ENCODE peak calls at places on chromosome 13, in ten cellular contexts. M, V, N, E, Y, B, W, Q, G and K are unnamed samples.

GRCh38 chr13:53238241-53238640 is 209.6 kb downstream of the OLFM4 start:
- DNase-seq in M (peak), V (peak), N (no peak), E (no peak), Y (no peak), B (no peak), W (no peak), Q (no peak), G (no peak), K (no peak)

GRCh38 chr13:29576581-29576980 is 18.9 kb downstream of the SLC7A1 start:
- DNase-seq in M (no peak), V (no peak), N (no peak), E (no peak), Y (no peak), B (no peak), W (no peak), Q (no peak), G (no peak), K (no peak)

GRCh38 chr13:97366172-97366688 is 67.7 kb upstream of the RAP2A start:
- DNase-seq in M (no peak), V (no peak), N (no peak), E (no peak), Y (no peak), B (no peak), W (no peak), Q (no peak), G (no peak), K (no peak)

GRCh38 chr13:96020155-96020575 is 33.0 kb downstream of the UGGT2 start:
- DNase-seq in M (peak), V (peak), N (no peak), E (no peak), Y (no peak), B (peak), W (peak), Q (no peak), G (peak), K (no peak)

GRCh38 chr13:39602614-39603366 is at the start of gene LHFPL6:
- DNase-seq in M (peak), V (peak), N (peak), E (peak), Y (peak), B (peak), W (no peak), Q (peak), G (peak), K (peak)

GRCh38 chr13:107025991-107026390 is 458.1 kb upstream of the ARGLU1 start:
- DNase-seq in M (peak), V (no peak), N (no peak), E (no peak), Y (peak), B (no peak), W (no peak), Q (no peak), G (no peak), K (no peak)

GRCh38 chr13:85806553-85807175 is 7.4 kb upstream of the SLITRK6 start:
- DNase-seq in M (no peak), V (peak), N (no peak), E (no peak), Y (no peak), B (no peak), W (peak), Q (no peak), G (peak), K (no peak)

GRCh38 chr13:114339779-114340534 is 25.7 kb downstream of the CHAMP1 start:
- DNase-seq in M (peak), V (peak), N (no peak), E (no peak), Y (no peak), B (peak), W (no peak), Q (no peak), G (no peak), K (peak)

GRCh38 chr13:99919132-99919531 is 52.4 kb downstream of the ZIC5 start:
- DNase-seq in M (no peak), V (no peak), N (no peak), E (no peak), Y (no peak), B (no peak), W (no peak), Q (no peak), G (no peak), K (no peak)

GRCh38 chr13:75326173-75327131 is 155.5 kb downstream of the TBC1D4 start:
- DNase-seq in M (no peak), V (no peak), N (no peak), E (no peak), Y (no peak), B (no peak), W (no peak), Q (peak), G (peak), K (no peak)

GRCh38 chr13:29402168-29402621 is 193.3 kb downstream of the SLC7A1 start:
- DNase-seq in M (no peak), V (no peak), N (no peak), E (no peak), Y (no peak), B (no peak), W (no peak), Q (no peak), G (no peak), K (no peak)

GRCh38 chr13:23469901-23470525 is 36.5 kb upstream of the SACS start:
- DNase-seq in M (no peak), V (peak), N (no peak), E (no peak), Y (no peak), B (no peak), W (no peak), Q (no peak), G (no peak), K (no peak)

GRCh38 chr13:23466144-23467002 is 32.9 kb upstream of the SACS start:
- DNase-seq in M (peak), V (peak), N (no peak), E (peak), Y (peak), B (peak), W (peak), Q (peak), G (peak), K (peak)

GRCh38 chr13:23467932-23468278 is 34.4 kb upstream of the SACS start:
- DNase-seq in M (no peak), V (no peak), N (no peak), E (no peak), Y (no peak), B (no peak), W (no peak), Q (no peak), G (no peak), K (no peak)

GRCh38 chr13:23468811-23469210 is 35.3 kb upstream of the SACS start:
- DNase-seq in M (no peak), V (no peak), N (no peak), E (no peak), Y (no peak), B (no peak), W (no peak), Q (no peak), G (no peak), K (no peak)

GRCh38 chr13:23467048-23467931 is 33.8 kb upstream of the SACS start:
- DNase-seq in M (no peak), V (no peak), N (no peak), E (peak), Y (no peak), B (no peak), W (no peak), Q (peak), G (no peak), K (no peak)
- TF ChIP-seq CTCF in M (no peak), V (no peak), N (no peak), E (no peak), Y (no peak), B (no peak), W (peak), Q (no peak), G (no peak), K (no peak)

GRCh38 chr13:91286317-91286716 is 61.2 kb upstream of the MIR17HG start:
- DNase-seq in M (no peak), V (no peak), N (no peak), E (no peak), Y (no peak), B (no peak), W (no peak), Q (no peak), G (no peak), K (no peak)
- TF ChIP-seq POLR2AphosphoS5 in M (no peak), V (no peak), N (no peak), E (no peak), Y (no peak), B (no peak), W (no peak), Q (no peak), G (no peak), K (no peak)

DNA sequence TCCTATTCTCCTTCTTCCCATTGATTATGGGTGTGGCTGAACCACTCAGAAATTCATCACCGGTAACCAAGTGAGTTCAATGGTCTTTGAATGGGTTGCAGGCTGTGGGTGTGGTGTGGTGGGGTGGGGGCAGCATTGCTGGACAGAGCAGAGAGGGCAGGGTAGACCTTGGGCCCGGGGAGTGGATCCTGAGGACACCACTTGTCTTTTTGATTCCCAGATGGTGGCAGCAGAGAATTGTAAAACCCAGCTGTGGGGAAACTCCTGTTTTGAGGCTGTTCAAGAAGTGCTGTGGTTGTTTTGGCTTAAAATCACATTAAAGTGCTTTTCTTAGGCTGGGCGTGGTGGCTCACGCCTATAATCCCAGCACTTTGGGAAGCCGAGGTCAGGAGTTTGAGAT is 45.8 kb upstream of the RGCC start:
- DNase-seq in M (peak), V (peak), N (no peak), E (peak), Y (no peak), B (no peak), W (no peak), Q (peak), G (no peak), K (no peak)
- TF ChIP-seq CTCF in M (no peak), V (peak), N (peak), E (peak), Y (no peak), B (no peak), W (peak), Q (no peak), G (peak), K (no peak)

GRCh38 chr13:98450495-98451167 is 126.3 kb downstream of the STK24 start:
- DNase-seq in M (peak), V (peak), N (no peak), E (no peak), Y (no peak), B (no peak), W (no peak), Q (no peak), G (no peak), K (peak)
- TF ChIP-seq POLR2AphosphoS5 in M (peak), V (no peak), N (peak), E (no peak), Y (no peak), B (no peak), W (no peak), Q (peak), G (no peak), K (no peak)

DNA sequence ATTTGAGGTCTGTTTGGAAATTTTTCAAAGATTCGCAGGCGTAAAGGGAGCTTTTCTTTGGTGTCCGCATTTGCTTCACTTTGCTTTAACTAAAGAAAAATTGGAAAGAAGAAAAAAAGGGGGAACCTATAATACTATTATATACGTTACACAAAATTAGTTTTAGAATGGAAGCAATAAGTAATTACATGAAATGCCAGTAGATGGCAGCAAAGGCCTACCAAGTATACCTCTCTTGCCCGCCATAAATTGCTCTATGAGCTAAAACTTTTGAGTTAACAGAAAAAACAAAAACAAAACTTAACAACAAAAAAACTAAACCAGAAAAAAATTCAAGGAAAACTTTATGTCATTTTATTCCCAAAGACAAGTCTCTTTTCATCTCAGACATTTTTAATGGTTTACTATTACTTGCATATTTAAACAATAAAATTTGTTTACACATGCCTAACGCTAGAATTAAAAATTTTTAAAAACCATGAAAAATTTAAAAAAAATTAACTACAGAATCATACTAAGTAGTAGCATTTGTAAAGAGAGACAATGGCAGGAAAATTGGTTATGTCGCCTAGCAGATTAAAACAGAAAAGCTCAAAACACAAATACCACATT is 271.4 kb downstream of the NALCN start:
- DNase-seq in M (peak), V (peak), N (no peak), E (no peak), Y (no peak), B (no peak), W (no peak), Q (no peak), G (peak), K (no peak)
- TF ChIP-seq CTCF in M (peak), V (peak), N (peak), E (peak), Y (peak), B (no peak), W (peak), Q (peak), G (peak), K (no peak)

DNA sequence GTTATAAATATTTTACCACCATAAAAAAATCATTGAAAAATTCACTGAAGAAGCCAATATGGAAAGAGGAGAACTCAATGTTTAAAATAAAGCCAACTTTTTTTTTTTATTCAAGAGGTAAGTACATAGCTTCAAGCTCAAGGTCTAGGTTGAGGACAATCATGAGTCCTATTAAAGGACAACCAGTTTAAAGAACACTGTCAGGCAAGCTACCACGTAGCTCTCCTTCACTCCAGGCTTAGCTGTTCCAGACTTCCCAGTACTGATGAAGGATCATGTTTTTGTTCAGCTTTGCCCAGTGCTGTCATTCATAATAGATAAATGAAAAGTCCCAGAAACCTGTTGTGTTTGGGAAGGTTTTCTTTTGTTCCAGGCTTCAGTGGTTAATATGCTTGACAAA is 10.0 kb upstream of the MLNR start:
- DNase-seq in M (no peak), V (no peak), N (no peak), E (no peak), Y (no peak), B (no peak), W (no peak), Q (no peak), G (no peak), K (no peak)
- TF ChIP-seq POLR2AphosphoS5 in M (no peak), V (no peak), N (no peak), E (no peak), Y (no peak), B (no peak), W (no peak), Q (no peak), G (no peak), K (no peak)

GRCh38 chr13:44437356-44438233 is 64.0 kb downstream of the SERP2 start:
- DNase-seq in M (no peak), V (peak), N (no peak), E (no peak), Y (no peak), B (no peak), W (no peak), Q (no peak), G (no peak), K (no peak)
- TF ChIP-seq CTCF in M (peak), V (peak), N (peak), E (peak), Y (peak), B (no peak), W (peak), Q (peak), G (peak), K (peak)

DNA sequence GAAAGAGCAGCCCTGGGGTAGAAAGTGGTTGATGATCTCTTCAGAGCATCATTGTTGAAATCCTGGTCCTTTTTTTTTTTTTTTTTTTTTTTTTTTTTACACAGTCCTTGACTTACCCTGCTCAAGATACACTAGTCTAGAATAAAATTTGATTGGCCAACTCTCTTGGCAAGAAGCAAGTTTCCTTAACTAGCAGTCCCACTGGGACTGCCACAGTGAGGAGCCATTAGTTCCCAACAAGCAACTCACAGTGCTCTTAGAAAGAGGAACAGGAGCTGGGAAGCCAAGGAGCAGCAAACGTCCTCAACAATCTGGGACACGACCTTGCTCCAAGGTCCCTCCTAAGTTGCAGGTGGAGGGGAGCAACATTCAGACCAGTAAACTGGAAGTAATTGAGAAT is 47.9 kb upstream of the INTS6 start:
- DNase-seq in M (no peak), V (no peak), N (no peak), E (no peak), Y (no peak), B (no peak), W (no peak), Q (no peak), G (no peak), K (no peak)
- TF ChIP-seq POLR2AphosphoS5 in M (no peak), V (no peak), N (no peak), E (no peak), Y (no peak), B (no peak), W (no peak), Q (no peak), G (no peak), K (no peak)

DNA sequence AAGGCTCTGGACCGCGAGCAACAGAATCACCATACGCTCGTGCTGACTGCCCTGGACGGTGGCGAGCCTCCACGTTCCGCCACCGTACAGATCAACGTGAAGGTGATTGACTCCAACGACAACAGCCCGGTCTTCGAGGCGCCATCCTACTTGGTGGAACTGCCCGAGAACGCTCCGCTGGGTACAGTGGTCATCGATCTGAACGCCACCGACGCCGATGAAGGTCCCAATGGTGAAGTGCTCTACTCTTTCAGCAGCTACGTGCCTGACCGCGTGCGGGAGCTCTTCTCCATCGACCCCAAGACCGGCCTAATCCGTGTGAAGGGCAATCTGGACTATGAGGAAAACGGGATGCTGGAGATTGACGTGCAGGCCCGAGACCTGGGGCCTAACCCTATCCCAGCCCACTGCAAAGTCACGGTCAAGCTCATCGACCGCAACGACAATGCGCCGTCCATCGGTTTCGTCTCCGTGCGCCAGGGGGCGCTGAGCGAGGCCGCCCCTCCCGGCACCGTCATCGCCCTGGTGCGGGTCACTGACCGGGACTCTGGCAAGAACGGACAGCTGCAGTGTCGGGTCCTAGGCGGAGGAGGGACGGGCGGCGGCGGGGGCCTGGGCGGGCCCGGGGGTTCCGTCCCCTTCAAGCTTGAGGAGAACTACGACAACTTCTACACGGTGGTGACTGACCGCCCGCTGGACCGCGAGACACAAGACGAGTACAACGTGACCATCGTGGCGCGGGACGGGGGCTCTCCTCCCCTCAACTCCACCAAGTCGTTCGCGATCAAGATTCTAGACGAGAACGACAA is 1.8 kb downstream of the PCDH17 start:
- DNase-seq in M (no peak), V (peak), N (no peak), E (peak), Y (no peak), B (peak), W (no peak), Q (peak), G (no peak), K (peak)
- TF ChIP-seq CTCF in M (no peak), V (peak), N (peak), E (peak), Y (no peak), B (no peak), W (no peak), Q (peak), G (no peak), K (no peak)